ENCODE peak calls at places on chromosomes 6 and 20, in nine cellular contexts. P, T, B, J, V, S, K, D and R are unnamed samples.

GRCh38 chr6:95325858-95326257 is 251.5 kb upstream of the MANEA start:
- DNase-seq in P (no peak), T (peak; percentile 49), B (no peak), J (no peak), V (no peak), S (no peak), K (no peak), D (peak; percentile 54), R (no peak)

GRCh38 chr20:22732751-22733150 is 148.4 kb upstream of the FOXA2 start:
- DNase-seq in P (no peak), T (no peak), B (no peak), J (no peak), V (no peak), S (peak; percentile 61), K (no peak), D (no peak), R (no peak)

GRCh38 chr20:11454966-11455799 is 462.5 kb upstream of the BTBD3 start:
- DNase-seq in P (no peak), T (peak; percentile 86), B (peak; percentile 69), J (no peak), V (peak; percentile 78), S (no peak), K (no peak), D (peak; percentile 97), R (no peak)

GRCh38 chr6:94130458-94130857 is 711.1 kb upstream of the EPHA7 start:
- DNase-seq in P (no peak), T (no peak), B (no peak), J (no peak), V (peak; percentile 24), S (no peak), K (no peak), D (no peak), R (no peak)

GRCh38 chr6:83536034-83536646 is 23.8 kb downstream of the PRSS35 start:
- DNase-seq in P (peak; percentile 59), T (peak; percentile 10), B (peak; percentile 60), J (no peak), V (peak; percentile 84), S (peak; percentile 82), K (peak; percentile 57), D (peak; percentile 78), R (no peak)

GRCh38 chr6:72954736-72955135 is 270.6 kb downstream of the KHDC1L start:
- DNase-seq in P (no peak), T (peak; percentile 53), B (peak; percentile 63), J (no peak), V (no peak), S (no peak), K (no peak), D (no peak), R (no peak)

GRCh38 chr6:53320964-53321363 is 27.8 kb downstream of the ELOVL5 start:
- DNase-seq in P (no peak), T (no peak), B (no peak), J (no peak), V (no peak), S (no peak), K (no peak), D (no peak), R (no peak)

GRCh38 chr20:6588296-6588695 is 179.2 kb upstream of the BMP2 start:
- DNase-seq in P (no peak), T (peak; percentile 54), B (no peak), J (no peak), V (no peak), S (no peak), K (no peak), D (peak; percentile 79), R (no peak)

GRCh38 chr6:36805107-36805797 is 34.0 kb downstream of the CPNE5 start:
- DNase-seq in P (no peak), T (no peak), B (no peak), J (no peak), V (no peak), S (no peak), K (no peak), D (no peak), R (no peak)

GRCh38 chr6:114465511-114465910 is 122.7 kb upstream of the HS3ST5 start:
- DNase-seq in P (no peak), T (no peak), B (no peak), J (no peak), V (no peak), S (no peak), K (no peak), D (no peak), R (no peak)

GRCh38 chr6:16918586-16918985 is 157.3 kb upstream of the ATXN1 start:
- DNase-seq in P (no peak), T (no peak), B (no peak), J (peak; percentile 18), V (peak; percentile 11), S (no peak), K (no peak), D (no peak), R (no peak)

GRCh38 chr20:36629719-36630340 is 16.2 kb downstream of the SLA2 start:
- DNase-seq in P (no peak), T (no peak), B (no peak), J (no peak), V (no peak), S (no peak), K (no peak), D (no peak), R (peak; percentile 87)

GRCh38 chr6:151240036-151240685 is 394 bp downstream of the AKAP12 start:
- DNase-seq in P (peak; percentile 85), T (peak; percentile 69), B (peak; percentile 90), J (peak; percentile 85), V (peak; percentile 95), S (no peak), K (peak; percentile 76), D (peak; percentile 43), R (peak; percentile 74)

GRCh38 chr6:131456565-131456964 is 116.5 kb upstream of the ARG1 start:
- DNase-seq in P (no peak), T (no peak), B (no peak), J (no peak), V (no peak), S (no peak), K (no peak), D (no peak), R (no peak)

GRCh38 chr6:40500227-40500626 is 86.9 kb downstream of the LRFN2 start:
- DNase-seq in P (no peak), T (no peak), B (no peak), J (no peak), V (no peak), S (no peak), K (no peak), D (no peak), R (no peak)

GRCh38 chr6:109356237-109356636 is 26.0 kb downstream of the CD164 start:
- DNase-seq in P (no peak), T (no peak), B (no peak), J (no peak), V (no peak), S (no peak), K (no peak), D (no peak), R (no peak)

GRCh38 chr6:151870375-151870774 is 62.9 kb downstream of the ESR1 start:
- DNase-seq in P (no peak), T (no peak), B (no peak), J (no peak), V (no peak), S (no peak), K (no peak), D (no peak), R (no peak)

GRCh38 chr6:137926207-137926731 is 59.2 kb downstream of the TNFAIP3 start:
- DNase-seq in P (peak; percentile 43), T (peak; percentile 97), B (peak; percentile 44), J (no peak), V (peak; percentile 12), S (no peak), K (peak; percentile 33), D (peak; percentile 87), R (no peak)
- H3K4me1 ChIP-seq in P (peaks cover 17% of the 10 kb centered on the region), T (peaks cover 28% of the 10 kb centered on the region), B (peaks cover 53% of the 10 kb centered on the region), J (no peaks in the 10 kb centered on the region), V (no peaks in the 10 kb centered on the region), S (peaks cover 8% of the 10 kb centered on the region), K (peaks cover 32% of the 10 kb centered on the region), D (peaks cover 29% of the 10 kb centered on the region), R (peaks cover 35% of the 10 kb centered on the region)

DNA sequence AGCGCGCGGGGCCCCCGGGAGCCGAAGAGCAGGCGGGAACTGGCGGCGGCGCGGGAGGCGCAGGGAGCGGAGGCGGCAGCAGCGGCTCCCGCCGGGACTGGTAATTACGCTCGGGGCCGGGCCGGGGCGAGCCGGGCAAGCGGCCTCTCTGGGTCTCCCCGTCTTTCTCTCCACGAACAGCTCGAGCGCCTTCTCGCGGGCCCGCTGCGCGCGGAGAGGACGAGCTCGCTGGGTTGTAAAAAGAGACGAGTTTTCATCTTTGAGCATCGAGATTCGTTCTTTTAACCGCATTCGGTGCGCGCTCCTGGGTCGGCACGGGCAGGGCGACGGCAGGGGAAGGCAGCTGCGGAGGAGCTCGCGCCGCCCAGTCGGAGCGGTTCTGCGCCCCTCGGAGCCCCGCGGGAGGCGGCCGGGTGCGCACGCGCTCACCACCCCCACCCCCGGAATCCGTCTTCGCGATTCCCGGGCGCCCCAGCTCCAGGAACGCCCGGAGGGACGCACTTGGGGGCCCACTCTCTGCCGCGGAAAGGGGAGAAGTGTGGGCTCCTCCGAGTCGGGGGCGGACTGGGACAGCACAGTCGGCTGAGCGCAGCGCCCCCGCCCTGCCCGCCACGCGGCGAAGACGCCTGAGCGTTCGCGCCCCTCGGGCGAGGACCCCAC is 38.0 kb downstream of the YTHDF1 start:
- DNase-seq in P (no peak), T (no peak), B (peak; percentile 20), J (no peak), V (no peak), S (no peak), K (no peak), D (no peak), R (peak; percentile 62)
- H3K4me1 ChIP-seq in P (peaks cover 15% of the 10 kb centered on the region), T (no peaks in the 10 kb centered on the region), B (no peaks in the 10 kb centered on the region), J (peaks cover 31% of the 10 kb centered on the region), V (peaks cover 3% of the 10 kb centered on the region), S (peaks cover 6% of the 10 kb centered on the region), K (no peaks in the 10 kb centered on the region), D (no peaks in the 10 kb centered on the region), R (peaks cover 8% of the 10 kb centered on the region)

GRCh38 chr6:166354965-166355364 is 12.6 kb upstream of the SFT2D1 start:
- DNase-seq in P (no peak), T (no peak), B (no peak), J (no peak), V (no peak), S (no peak), K (no peak), D (no peak), R (no peak)
- H3K4me1 ChIP-seq in P (no peaks in the 10 kb centered on the region), T (no peaks in the 10 kb centered on the region), B (peaks cover 3% of the 10 kb centered on the region), J (no peaks in the 10 kb centered on the region), V (no peaks in the 10 kb centered on the region), S (peaks cover 11% of the 10 kb centered on the region), K (peaks cover 3% of the 10 kb centered on the region), D (peaks cover 6% of the 10 kb centered on the region), R (peaks cover 4% of the 10 kb centered on the region)

GRCh38 chr20:50216543-50217206 is 26.0 kb downstream of the CEBPB start:
- DNase-seq in P (no peak), T (no peak), B (no peak), J (no peak), V (no peak), S (no peak), K (no peak), D (no peak), R (no peak)

GRCh38 chr20:50214226-50215024 is 23.8 kb downstream of the CEBPB start:
- DNase-seq in P (no peak), T (no peak), B (no peak), J (no peak), V (no peak), S (no peak), K (no peak), D (no peak), R (peak; percentile 40)

GRCh38 chr20:50217207-50217949 is 26.7 kb downstream of the CEBPB start:
- DNase-seq in P (no peak), T (no peak), B (no peak), J (no peak), V (no peak), S (no peak), K (no peak), D (no peak), R (no peak)

GRCh38 chr20:50215101-50215500 is 24.5 kb downstream of the CEBPB start:
- DNase-seq in P (no peak), T (peak; percentile 57), B (no peak), J (no peak), V (no peak), S (no peak), K (no peak), D (no peak), R (no peak)

GRCh38 chr20:50215917-50216316 is 25.3 kb downstream of the CEBPB start:
- DNase-seq in P (no peak), T (no peak), B (no peak), J (no peak), V (no peak), S (no peak), K (no peak), D (no peak), R (no peak)
- H3K4me1 ChIP-seq in P (no peaks in the 10 kb centered on the region), T (peaks cover 4% of the 10 kb centered on the region), B (peaks cover 25% of the 10 kb centered on the region), J (no peaks in the 10 kb centered on the region), V (no peaks in the 10 kb centered on the region), S (no peaks in the 10 kb centered on the region), K (no peaks in the 10 kb centered on the region), D (peaks cover 11% of the 10 kb centered on the region), R (peaks cover 21% of the 10 kb centered on the region)